ENCODE peak calls at places on chromosomes 2 and 18, in four cellular contexts. F is heart right ventricle, S is OCI-LY7, R is lower lobe of right lung. A is an unnamed sample.

GRCh38 chr18:12113999-12114646 is 20.5 kb downstream of the ANKRD62 start:
- DNase-seq in R (no peak), F (no peak), S (no peak), A (no peak)

GRCh38 chr2:223633656-223634055 is 31.5 kb upstream of the SCG2 start:
- DNase-seq in F (no peak), S (no peak), R (no peak), A (no peak)

GRCh38 chr2:149329068-149329467 is 1.3 kb upstream of the LYPD6 start:
- DNase-seq in R (no peak), S (no peak), F (no peak), A (no peak)

GRCh38 chr2:63058742-63059433 is 8.3 kb downstream of the OTX1 start:
- DNase-seq in R (no peak), S (no peak), F (no peak), A (peak; percentile 28)

GRCh38 chr2:205681836-205682238 is 464 bp upstream of the NRP2 start:
- DNase-seq in F (no peak), R (no peak), S (peak; percentile 67), A (peak; percentile 48)

GRCh38 chr2:173399229-173399628 is 44.6 kb downstream of the CDCA7 start:
- DNase-seq in F (no peak), R (no peak), S (no peak), A (no peak)

GRCh38 chr2:101340141-101340541 is 31.6 kb upstream of the RNF149 start:
- DNase-seq in F (no peak), S (no peak), R (no peak), A (no peak)

GRCh38 chr2:95267458-95268207 is 6.6 kb upstream of the PROM2 start:
- DNase-seq in S (no peak), F (no peak), R (peak; percentile 21), A (no peak)

GRCh38 chr2:168453404-168453803 is 2.7 kb upstream of the CERS6 start:
- DNase-seq in R (no peak), S (no peak), F (no peak), A (no peak)

GRCh38 chr2:163703386-163703785 is 32.4 kb downstream of the FIGN start:
- DNase-seq in R (no peak), F (no peak), S (no peak), A (no peak)

GRCh38 chr18:24364177-24364576 is 33.4 kb downstream of the OSBPL1A start:
- DNase-seq in F (no peak), S (no peak), R (no peak), A (no peak)

GRCh38 chr2:147524912-147525311 is 319.9 kb upstream of the ACVR2A start:
- DNase-seq in F (no peak), S (no peak), R (no peak), A (no peak)

GRCh38 chr2:46870051-46870839 is 45.4 kb downstream of the MCFD2 start:
- DNase-seq in S (no peak), F (no peak), R (no peak), A (no peak)

GRCh38 chr18:12839526-12840196 is 44.4 kb downstream of the PTPN2 start:
- DNase-seq in F (no peak), S (peak; percentile 42), R (no peak), A (peak; percentile 59)

GRCh38 chr2:216370961-216371633 is 1.2 kb downstream of the MARCHF4 start:
- DNase-seq in S (no peak), F (no peak), R (no peak), A (no peak)

GRCh38 chr2:143251680-143252079 is 122.5 kb downstream of the ARHGAP15 start:
- DNase-seq in S (no peak), R (no peak), F (no peak), A (no peak)

GRCh38 chr2:168149431-168149830 is 98.0 kb downstream of the STK39 start:
- DNase-seq in F (no peak), S (no peak), R (no peak), A (no peak)

GRCh38 chr2:216603010-216603883 is 30.0 kb upstream of the IGFBP2 start:
- DNase-seq in R (no peak), F (no peak), S (peak; percentile 11), A (no peak)

GRCh38 chr18:72700961-72701710 is 157.0 kb upstream of the CBLN2 start:
- DNase-seq in R (no peak), S (no peak), F (no peak), A (no peak)

GRCh38 chr2:229081411-229081810 is 189.7 kb downstream of the PID1 start:
- DNase-seq in R (no peak), F (no peak), S (no peak), A (no peak)

GRCh38 chr2:191070276-191070675 is 56.3 kb upstream of the STAT1 start:
- DNase-seq in S (no peak), R (no peak), F (no peak), A (no peak)

GRCh38 chr2:169716938-169717690 is 16.5 kb upstream of the KLHL23 start:
- DNase-seq in S (no peak), F (peak; percentile 29), R (no peak), A (no peak)

GRCh38 chr2:172845008-172845670 is 109.5 kb downstream of the RAPGEF4 start:
- DNase-seq in F (no peak), S (no peak), R (no peak), A (no peak)

GRCh38 chr2:116491292-116491691 is 1323.2 kb upstream of the DDX18 start:
- DNase-seq in F (no peak), R (no peak), S (no peak), A (no peak)

GRCh38 chr18:75735291-75735690 is 307.8 kb upstream of the SMIM21 start:
- DNase-seq in F (no peak), S (no peak), R (no peak), A (no peak)

GRCh38 chr2:167953790-167954189 is 293.6 kb downstream of the STK39 start:
- DNase-seq in R (no peak), F (no peak), S (no peak), A (no peak)

GRCh38 chr2:71064754-71065621 is 3.5 kb upstream of the NAGK start:
- DNase-seq in F (no peak), S (peak; percentile 80), R (no peak), A (peak; percentile 49)

GRCh38 chr2:2057125-2057721 is 273.9 kb downstream of the MYT1L start:
- DNase-seq in F (peak; percentile 95), R (peak; percentile 64), S (peak; percentile 78), A (no peak)

GRCh38 chr2:146481629-146482028 is 1363.2 kb upstream of the ACVR2A start:
- DNase-seq in S (no peak), F (no peak), R (no peak), A (no peak)

GRCh38 chr18:11178951-11179549 is 29.7 kb upstream of the PIEZO2 start:
- DNase-seq in F (peak; percentile 20), R (no peak), S (no peak), A (no peak)

GRCh38 chr2:221372156-221372870 is 199.8 kb downstream of the EPHA4 start:
- DNase-seq in R (no peak), S (no peak), F (no peak), A (no peak)

GRCh38 chr2:168443818-168444217 is 12.3 kb upstream of the CERS6 start:
- DNase-seq in R (no peak), F (no peak), S (no peak), A (no peak)

GRCh38 chr2:23602113-23602512 is 217.1 kb downstream of the KLHL29 start:
- DNase-seq in R (no peak), S (no peak), F (no peak), A (no peak)

GRCh38 chr2:241189093-241189855 is 797 bp downstream of the ANO7 start:
- DNase-seq in R (peak; percentile 35), S (no peak), F (no peak), A (no peak)

GRCh38 chr18:23856466-23857175 is 157.9 kb upstream of the TTC39C start:
- DNase-seq in S (no peak), R (no peak), F (no peak), A (no peak)

GRCh38 chr2:237059155-237059875 is 26.4 kb upstream of the COPS8 start:
- DNase-seq in S (peak; percentile 89), F (no peak), R (no peak), A (peak; percentile 63)

GRCh38 chr2:29075894-29076700 is 1.8 kb upstream of the PCARE start:
- DNase-seq in F (no peak), S (no peak), R (no peak), A (no peak)

GRCh38 chr2:110124038-110124825 is 8.6 kb upstream of the MALL start:
- DNase-seq in F (no peak), S (no peak), R (peak; percentile 62), A (no peak)
- TF ChIP-seq CTCF in F (no peak), S (no peak), R (no peak), A (no peak)

DNA sequence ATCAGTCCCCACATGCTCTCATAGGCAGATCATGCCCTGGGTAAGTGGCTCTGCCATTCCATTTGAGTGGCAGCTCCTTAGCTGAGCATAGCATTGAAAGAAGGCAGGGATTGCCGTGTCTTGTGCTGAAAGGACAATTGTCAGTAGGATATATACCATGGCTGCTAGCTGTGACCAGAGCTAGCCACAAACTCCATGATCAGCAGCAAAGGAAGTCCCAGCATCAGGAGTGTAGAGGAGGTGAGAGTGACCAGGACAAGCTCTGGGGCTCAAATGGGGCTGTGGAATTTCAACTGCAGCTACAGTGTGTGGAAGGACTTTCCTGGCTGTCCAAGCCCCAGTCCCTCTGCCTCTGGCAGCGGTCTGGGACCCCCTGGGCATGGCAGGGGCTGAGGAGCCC is 54.4 kb upstream of the LGALSL start:
- DNase-seq in F (no peak), R (no peak), S (no peak), A (no peak)
- H3K4me3 ChIP-seq in F (no peak overlapping the region), R (no peak overlapping the region), S (no peak overlapping the region), A (no peak overlapping the region)

GRCh38 chr2:234257859-234258561 is 207.5 kb downstream of the SPP2 start:
- DNase-seq in S (no peak), R (no peak), F (peak; percentile 7), A (no peak)
- TF ChIP-seq CTCF in S (no peak), R (peak; percentile 30), F (peak; percentile 16), A (peak; percentile 24)

GRCh38 chr2:159148891-159149290 is 137.6 kb downstream of the WDSUB1 start:
- DNase-seq in F (no peak), S (no peak), R (no peak), A (no peak)
- H3K4me3 ChIP-seq in F (no peak overlapping the region), S (no peak overlapping the region), R (no peak overlapping the region), A (no peak overlapping the region)